ENCODE peak calls at places on chromosomes 13 and 19, in four cellular contexts. One of them, this sample, is unnamed.

GRCh38 chr13:64928704-64929499 is 2301.2 kb downstream of the PCDH9 start:
- DNase-seq in cardiac fibroblast: peak; percentile 84
- DNase-seq in BE2C: no peak
- DNase-seq in fibroblast of lung: peak; percentile 69
- DNase-seq in this sample: no peak

GRCh38 chr13:48783831-48784230 is 130.1 kb downstream of the CYSLTR2 start:
- DNase-seq in BE2C: no peak
- DNase-seq in cardiac fibroblast: no peak
- DNase-seq in fibroblast of lung: no peak
- DNase-seq in this sample: no peak

GRCh38 chr13:110925023-110925608 is 10.2 kb upstream of the ANKRD10 start:
- DNase-seq in cardiac fibroblast: peak; percentile 6
- DNase-seq in BE2C: no peak
- DNase-seq in fibroblast of lung: no peak
- DNase-seq in this sample: peak; percentile 44

GRCh38 chr13:50521750-50522149 is 321.7 kb downstream of the DLEU7 start:
- DNase-seq in BE2C: no peak
- DNase-seq in cardiac fibroblast: peak; percentile 46
- DNase-seq in fibroblast of lung: peak; percentile 88
- DNase-seq in this sample: no peak

GRCh38 chr19:21335721-21336120 is 6.5 kb upstream of the ZNF708 start:
- DNase-seq in fibroblast of lung: no peak
- DNase-seq in cardiac fibroblast: no peak
- DNase-seq in BE2C: no peak
- DNase-seq in this sample: no peak

GRCh38 chr13:48902421-48902820 is 73.3 kb upstream of the FNDC3A start:
- DNase-seq in BE2C: no peak
- DNase-seq in fibroblast of lung: peak; percentile 46
- DNase-seq in cardiac fibroblast: peak; percentile 70
- DNase-seq in this sample: no peak

GRCh38 chr13:64127856-64128255 is 2712.2 kb upstream of the PCDH20 start:
- DNase-seq in fibroblast of lung: no peak
- DNase-seq in cardiac fibroblast: no peak
- DNase-seq in BE2C: no peak
- DNase-seq in this sample: no peak

GRCh38 chr13:78147905-78148304 is 229.3 kb upstream of the EDNRB start:
- DNase-seq in fibroblast of lung: peak; percentile 59
- DNase-seq in cardiac fibroblast: peak; percentile 87
- DNase-seq in BE2C: no peak
- DNase-seq in this sample: no peak

GRCh38 chr13:108326318-108326717 is 56.8 kb downstream of the TNFSF13B start:
- DNase-seq in fibroblast of lung: no peak
- DNase-seq in cardiac fibroblast: no peak
- DNase-seq in BE2C: no peak
- DNase-seq in this sample: no peak

GRCh38 chr13:51348069-51348967 is 8.8 kb downstream of the SERPINE3 start:
- DNase-seq in fibroblast of lung: no peak
- DNase-seq in BE2C: no peak
- DNase-seq in cardiac fibroblast: no peak
- DNase-seq in this sample: no peak

GRCh38 chr13:30845297-30846214 is 60.5 kb upstream of the MEDAG start:
- DNase-seq in BE2C: no peak
- DNase-seq in fibroblast of lung: no peak
- DNase-seq in cardiac fibroblast: peak; percentile 34
- DNase-seq in this sample: no peak

GRCh38 chr19:2048959-2049740 is 1.9 kb downstream of the MKNK2 start:
- DNase-seq in BE2C: no peak
- DNase-seq in cardiac fibroblast: peak; percentile 35
- DNase-seq in fibroblast of lung: no peak
- DNase-seq in this sample: no peak

GRCh38 chr19:32041681-32042292 is 303.6 kb upstream of the ZNF507 start:
- DNase-seq in cardiac fibroblast: peak; percentile 28
- DNase-seq in BE2C: peak; percentile 60
- DNase-seq in fibroblast of lung: peak; percentile 69
- DNase-seq in this sample: peak; percentile 49

GRCh38 chr19:42421591-42422031 is 5.6 kb downstream of the LIPE start:
- DNase-seq in BE2C: no peak
- DNase-seq in fibroblast of lung: no peak
- DNase-seq in cardiac fibroblast: no peak
- DNase-seq in this sample: no peak

GRCh38 chr13:46386996-46387851 is at the start of gene RUBCNL:
- DNase-seq in BE2C: peak; percentile 19
- DNase-seq in fibroblast of lung: peak; percentile 27
- DNase-seq in cardiac fibroblast: peak; percentile 51
- DNase-seq in this sample: peak; percentile 59

GRCh38 chr13:33999830-34000605 is 182.1 kb downstream of the RFC3 start:
- DNase-seq in fibroblast of lung: no peak
- DNase-seq in cardiac fibroblast: no peak
- DNase-seq in BE2C: no peak
- DNase-seq in this sample: no peak

GRCh38 chr19:53792721-53793433 is 31.2 kb downstream of the NLRP12 start:
- DNase-seq in BE2C: peak; percentile 81
- DNase-seq in fibroblast of lung: peak; percentile 81
- DNase-seq in cardiac fibroblast: peak; percentile 94
- DNase-seq in this sample: peak; percentile 88

GRCh38 chr13:25971499-25972145 is 80.2 kb downstream of the SHISA2 start:
- DNase-seq in cardiac fibroblast: no peak
- DNase-seq in fibroblast of lung: no peak
- DNase-seq in BE2C: no peak
- DNase-seq in this sample: peak; percentile 63

GRCh38 chr13:74110053-74110452 is 24.2 kb downstream of the KLF12 start:
- DNase-seq in cardiac fibroblast: no peak
- DNase-seq in BE2C: no peak
- DNase-seq in fibroblast of lung: no peak
- DNase-seq in this sample: no peak

GRCh38 chr13:110348309-110348625 is 41.2 kb downstream of the COL4A2 start:
- DNase-seq in BE2C: no peak
- DNase-seq in fibroblast of lung: no peak
- DNase-seq in cardiac fibroblast: no peak
- DNase-seq in this sample: no peak

GRCh38 chr13:79541426-79542049 is 60.6 kb downstream of the NDFIP2 start:
- DNase-seq in cardiac fibroblast: peak; percentile 86
- DNase-seq in fibroblast of lung: peak; percentile 76
- DNase-seq in BE2C: no peak
- DNase-seq in this sample: no peak

GRCh38 chr13:113647351-113648217 is 10.4 kb downstream of the ATP4B start:
- DNase-seq in cardiac fibroblast: peak; percentile 45
- DNase-seq in BE2C: peak; percentile 77
- DNase-seq in fibroblast of lung: peak; percentile 54
- DNase-seq in this sample: no peak

GRCh38 chr13:31038834-31039552 is 106.5 kb downstream of the TEX26 start:
- DNase-seq in fibroblast of lung: peak; percentile 25
- DNase-seq in BE2C: no peak
- DNase-seq in cardiac fibroblast: no peak
- DNase-seq in this sample: peak; percentile 51

GRCh38 chr19:18417250-18418033 is 1.8 kb upstream of the SSBP4 start:
- DNase-seq in fibroblast of lung: peak; percentile 83
- DNase-seq in BE2C: peak; percentile 86
- DNase-seq in cardiac fibroblast: peak; percentile 78
- DNase-seq in this sample: peak; percentile 61

GRCh38 chr19:16449330-16449961 is 22.3 kb downstream of the EPS15L1 start:
- DNase-seq in fibroblast of lung: peak; percentile 13
- DNase-seq in cardiac fibroblast: peak; percentile 57
- DNase-seq in BE2C: no peak
- DNase-seq in this sample: peak; percentile 72

GRCh38 chr19:16447015-16447384 is 24.8 kb downstream of the EPS15L1 start:
- DNase-seq in fibroblast of lung: peak; percentile 92
- DNase-seq in BE2C: no peak
- DNase-seq in cardiac fibroblast: peak; percentile 86
- DNase-seq in this sample: peak; percentile 77

GRCh38 chr19:16445238-16446107 is 26.3 kb downstream of the EPS15L1 start:
- DNase-seq in BE2C: no peak
- DNase-seq in cardiac fibroblast: peak; percentile 71
- DNase-seq in fibroblast of lung: peak; percentile 18
- DNase-seq in this sample: peak; percentile 22

GRCh38 chr19:16444273-16444597 is 27.5 kb downstream of the EPS15L1 start:
- DNase-seq in BE2C: no peak
- DNase-seq in cardiac fibroblast: no peak
- DNase-seq in fibroblast of lung: no peak
- DNase-seq in this sample: no peak

GRCh38 chr19:16446108-16447014 is 25.4 kb downstream of the EPS15L1 start:
- DNase-seq in fibroblast of lung: no peak
- DNase-seq in BE2C: no peak
- DNase-seq in cardiac fibroblast: no peak
- DNase-seq in this sample: no peak
- TF ChIP-seq CTCF in fibroblast of lung: no peak
- TF ChIP-seq CTCF in BE2C: no peak
- TF ChIP-seq CTCF in cardiac fibroblast: no peak
- TF ChIP-seq CTCF in this sample: no peak

GRCh38 chr19:30695171-30695875 is 323.1 kb downstream of the ZNF536 start:
- DNase-seq in fibroblast of lung: no peak
- DNase-seq in BE2C: no peak
- DNase-seq in cardiac fibroblast: no peak
- DNase-seq in this sample: no peak
- TF ChIP-seq CTCF in fibroblast of lung: no peak
- TF ChIP-seq CTCF in BE2C: peak; percentile 18
- TF ChIP-seq CTCF in cardiac fibroblast: no peak
- TF ChIP-seq CTCF in this sample: no peak

GRCh38 chr19:28943651-28944050 is 269.3 kb downstream of the UQCRFS1 start:
- DNase-seq in fibroblast of lung: no peak
- DNase-seq in cardiac fibroblast: no peak
- DNase-seq in BE2C: no peak
- DNase-seq in this sample: no peak
- TF ChIP-seq CTCF in fibroblast of lung: no peak
- TF ChIP-seq CTCF in cardiac fibroblast: no peak
- TF ChIP-seq CTCF in BE2C: no peak
- TF ChIP-seq CTCF in this sample: no peak

GRCh38 chr13:98407575-98407974 is 169.3 kb downstream of the STK24 start:
- DNase-seq in fibroblast of lung: no peak
- DNase-seq in cardiac fibroblast: no peak
- DNase-seq in BE2C: no peak
- DNase-seq in this sample: no peak

GRCh38 chr13:98405690-98406344 is 171.1 kb downstream of the STK24 start:
- DNase-seq in BE2C: no peak
- DNase-seq in cardiac fibroblast: no peak
- DNase-seq in fibroblast of lung: no peak
- DNase-seq in this sample: no peak

GRCh38 chr13:98405107-98405571 is 171.8 kb downstream of the STK24 start:
- DNase-seq in BE2C: peak; percentile 50
- DNase-seq in fibroblast of lung: peak; percentile 29
- DNase-seq in cardiac fibroblast: no peak
- DNase-seq in this sample: no peak

GRCh38 chr13:98406971-98407370 is 169.9 kb downstream of the STK24 start:
- DNase-seq in fibroblast of lung: no peak
- DNase-seq in BE2C: no peak
- DNase-seq in cardiac fibroblast: no peak
- DNase-seq in this sample: no peak

DNA sequence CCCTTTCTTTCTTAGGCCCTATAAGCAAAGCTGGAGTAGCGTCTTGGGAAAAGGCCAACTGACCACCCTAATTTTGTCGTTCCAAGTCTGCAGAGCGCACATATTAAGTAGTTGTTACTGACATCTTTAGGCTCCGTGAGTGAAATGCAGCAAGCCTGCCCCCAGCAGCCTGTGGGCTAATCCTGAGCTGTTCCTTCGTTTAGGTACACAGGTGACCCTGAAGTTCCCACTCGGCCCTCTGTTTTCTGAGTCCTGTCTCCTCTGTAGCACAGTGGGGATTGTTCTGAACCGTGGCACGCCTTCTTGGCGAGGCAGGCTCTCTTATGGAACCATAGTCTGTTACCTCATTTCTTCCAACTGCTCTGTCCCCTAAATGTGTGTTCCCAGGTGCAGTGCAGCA is 170.4 kb downstream of the STK24 start:
- DNase-seq in fibroblast of lung: no peak
- DNase-seq in BE2C: no peak
- DNase-seq in cardiac fibroblast: no peak
- DNase-seq in this sample: no peak
- TF ChIP-seq CTCF in fibroblast of lung: no peak
- TF ChIP-seq CTCF in BE2C: no peak
- TF ChIP-seq CTCF in cardiac fibroblast: no peak
- TF ChIP-seq CTCF in this sample: no peak

GRCh38 chr13:37473035-37473434 is 125.5 kb downstream of the POSTN start:
- DNase-seq in cardiac fibroblast: no peak
- DNase-seq in BE2C: no peak
- DNase-seq in fibroblast of lung: no peak
- DNase-seq in this sample: peak; percentile 1
- TF ChIP-seq CTCF in cardiac fibroblast: peak; percentile 12
- TF ChIP-seq CTCF in BE2C: peak; percentile 9
- TF ChIP-seq CTCF in fibroblast of lung: no peak
- TF ChIP-seq CTCF in this sample: peak; percentile 30

GRCh38 chr13:32538621-32539246 is at the start of gene N4BP2L2:
- DNase-seq in cardiac fibroblast: peak; percentile 98
- DNase-seq in fibroblast of lung: peak; percentile 99
- DNase-seq in BE2C: peak; percentile 93
- DNase-seq in this sample: peak; percentile 95
- TF ChIP-seq CTCF in cardiac fibroblast: peak; percentile 24
- TF ChIP-seq CTCF in fibroblast of lung: peak; percentile 53
- TF ChIP-seq CTCF in BE2C: peak; percentile 32
- TF ChIP-seq CTCF in this sample: no peak

GRCh38 chr19:14703833-14704232 is 14.0 kb downstream of the ZNF333 start:
- DNase-seq in cardiac fibroblast: no peak
- DNase-seq in BE2C: no peak
- DNase-seq in fibroblast of lung: no peak
- DNase-seq in this sample: no peak

GRCh38 chr19:14704450-14704849 is 14.6 kb downstream of the ZNF333 start:
- DNase-seq in cardiac fibroblast: no peak
- DNase-seq in fibroblast of lung: no peak
- DNase-seq in BE2C: no peak
- DNase-seq in this sample: no peak

GRCh38 chr19:14695471-14695870 is 5.6 kb downstream of the ZNF333 start:
- DNase-seq in fibroblast of lung: no peak
- DNase-seq in cardiac fibroblast: no peak
- DNase-seq in BE2C: no peak
- DNase-seq in this sample: no peak

GRCh38 chr19:14699641-14700040 is 9.8 kb downstream of the ZNF333 start:
- DNase-seq in BE2C: no peak
- DNase-seq in fibroblast of lung: no peak
- DNase-seq in cardiac fibroblast: no peak
- DNase-seq in this sample: no peak

DNA sequence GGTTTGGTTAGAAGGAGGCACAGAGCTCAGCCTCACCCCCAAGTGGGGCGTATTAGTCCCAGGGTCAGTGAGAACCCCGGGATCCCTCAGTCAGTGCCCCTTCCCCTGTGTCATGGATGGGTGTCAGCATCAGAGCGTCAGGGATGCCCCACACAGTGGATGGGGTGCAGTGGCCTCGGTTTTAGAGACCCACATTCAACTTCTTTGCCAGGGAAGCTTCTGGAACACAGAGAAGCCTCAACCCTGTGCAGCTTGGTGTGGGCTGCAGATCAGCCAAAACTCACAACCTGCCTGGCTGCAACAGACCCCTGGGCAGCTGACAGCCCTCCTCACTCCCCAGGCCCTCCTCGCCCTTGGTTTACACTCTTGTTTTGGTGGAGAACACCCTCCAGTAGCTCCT is 10.9 kb downstream of the ZNF333 start:
- DNase-seq in cardiac fibroblast: no peak
- DNase-seq in fibroblast of lung: no peak
- DNase-seq in BE2C: no peak
- DNase-seq in this sample: no peak
- TF ChIP-seq CTCF in cardiac fibroblast: no peak
- TF ChIP-seq CTCF in fibroblast of lung: no peak
- TF ChIP-seq CTCF in BE2C: no peak
- TF ChIP-seq CTCF in this sample: no peak

GRCh38 chr13:84737671-84738070 is 855.4 kb upstream of the SLITRK1 start:
- DNase-seq in cardiac fibroblast: no peak
- DNase-seq in fibroblast of lung: no peak
- DNase-seq in BE2C: no peak
- DNase-seq in this sample: no peak
- TF ChIP-seq CTCF in cardiac fibroblast: no peak
- TF ChIP-seq CTCF in fibroblast of lung: no peak
- TF ChIP-seq CTCF in BE2C: no peak
- TF ChIP-seq CTCF in this sample: no peak